ENCODE peak calls at places on chromosomes 6 and 20, in ten cellular contexts. R is tibial artery; G is heart left ventricle; H is CD4-positive, alpha-beta T cell; X is endothelial cell; Z is AG04449; F is brain microvascular endothelial cell; O is fibroblast of the aortic adventitia; U is heart right ventricle; K is fibroblast of mammary gland. N is an unnamed sample.

GRCh38 chr6:116229287-116229913 is 24.5 kb downstream of the TSPYL4 start:
- DNase-seq in H (no peak), R (peak), F (peak), G (peak), O (peak), K (peak), X (peak), Z (peak), U (peak), N (no peak)

GRCh38 chr6:7424967-7425807 is 35.6 kb downstream of the RIOK1 start:
- DNase-seq in X (no peak), U (peak), F (peak), Z (no peak), H (no peak), G (peak), R (no peak), O (peak), K (peak), N (no peak)

GRCh38 chr6:125558907-125559306 is 190.5 kb upstream of the HEY2 start:
- DNase-seq in O (no peak), U (no peak), Z (no peak), K (no peak), H (no peak), F (no peak), R (no peak), G (no peak), X (no peak), N (no peak)

GRCh38 chr20:57941572-57942381 is 232.0 kb upstream of the PMEPA1 start:
- DNase-seq in K (no peak), O (no peak), H (no peak), Z (no peak), G (no peak), X (no peak), U (no peak), R (no peak), F (no peak), N (no peak)

GRCh38 chr6:154901856-154902552 is 93.1 kb upstream of the TIAM2 start:
- DNase-seq in U (no peak), H (no peak), Z (no peak), R (no peak), F (no peak), X (no peak), G (no peak), K (no peak), O (no peak), N (no peak)

GRCh38 chr6:164097056-164097455 is 682.5 kb downstream of the QKI start:
- DNase-seq in H (no peak), R (no peak), G (no peak), U (no peak), K (no peak), O (no peak), Z (no peak), F (no peak), X (no peak), N (no peak)

GRCh38 chr20:50048420-50049166 is 64.4 kb downstream of the UBE2V1 start:
- DNase-seq in F (no peak), R (no peak), U (peak), Z (no peak), G (peak), O (no peak), K (no peak), H (no peak), X (no peak), N (peak)

GRCh38 chr20:37226889-37227288 is 34.7 kb downstream of the GHRH start:
- DNase-seq in U (peak), O (peak), G (peak), R (peak), H (no peak), X (no peak), K (peak), Z (no peak), F (no peak), N (no peak)

GRCh38 chr6:108714012-108714773 is 134.0 kb upstream of the ARMC2 start:
- DNase-seq in R (peak), O (peak), F (peak), U (no peak), X (no peak), K (peak), H (no peak), G (no peak), Z (no peak), N (no peak)

GRCh38 chr6:15342114-15342513 is 96.2 kb downstream of the JARID2 start:
- DNase-seq in R (no peak), G (no peak), Z (no peak), X (no peak), F (no peak), K (no peak), O (no peak), U (no peak), H (no peak), N (no peak)

GRCh38 chr20:55893031-55893430 is 112.3 kb downstream of the CBLN4 start:
- DNase-seq in O (no peak), F (no peak), U (no peak), R (no peak), H (no peak), Z (no peak), X (no peak), K (no peak), G (no peak), N (no peak)

GRCh38 chr6:37083243-37084138 is 78.0 kb downstream of the FGD2 start:
- DNase-seq in H (no peak), R (peak), X (no peak), K (peak), F (peak), U (peak), O (peak), Z (no peak), G (peak), N (peak)

GRCh38 chr6:157492741-157493140 is 111.8 kb downstream of the ZDHHC14 start:
- DNase-seq in O (no peak), H (no peak), U (no peak), X (no peak), Z (no peak), F (no peak), G (no peak), K (no peak), R (no peak), N (no peak)

GRCh38 chr20:61296629-61297019 is 44.6 kb downstream of the CDH4 start:
- DNase-seq in K (no peak), Z (no peak), H (no peak), R (no peak), G (no peak), U (no peak), F (no peak), X (no peak), O (no peak), N (no peak)

GRCh38 chr6:36386495-36387439 is 702 bp downstream of the ETV7 start:
- DNase-seq in H (no peak), R (peak), U (peak), X (peak), K (peak), F (peak), Z (peak), G (peak), O (peak), N (no peak)

GRCh38 chr6:82862543-82862942 is 203.1 kb downstream of the UBE3D start:
- DNase-seq in U (no peak), F (no peak), G (no peak), K (peak), H (no peak), Z (peak), R (no peak), O (peak), X (no peak), N (no peak)

GRCh38 chr6:26592649-26593048 is 4.1 kb upstream of the ABT1 start:
- DNase-seq in X (no peak), K (peak), R (no peak), H (no peak), O (no peak), F (no peak), G (no peak), Z (no peak), U (no peak), N (no peak)

GRCh38 chr20:24472426-24472825 is 3.0 kb downstream of the SYNDIG1 start:
- DNase-seq in X (no peak), G (no peak), U (no peak), O (no peak), R (no peak), H (no peak), K (no peak), F (no peak), Z (no peak), N (no peak)
- TF ChIP-seq CTCF in X (no peak), G (no peak), U (no peak), O (no peak), R (no peak), H (no peak), K (no peak), F (no peak), Z (no peak), N (no peak)

GRCh38 chr20:47418061-47418616 is 61.6 kb upstream of the ZMYND8 start:
- DNase-seq in O (no peak), F (no peak), X (no peak), R (no peak), U (no peak), K (no peak), Z (no peak), G (no peak), H (no peak), N (no peak)
- TF ChIP-seq CTCF in O (no peak), F (no peak), X (no peak), R (no peak), U (no peak), K (no peak), Z (no peak), G (no peak), H (no peak), N (no peak)

GRCh38 chr6:84227434-84228197 is at the start of gene CEP162:
- DNase-seq in X (peak), O (peak), K (peak), F (peak), H (peak), U (peak), G (peak), Z (no peak), R (peak), N (peak)
- TF ChIP-seq CTCF in X (peak), O (peak), K (peak), F (peak), H (peak), U (peak), G (peak), Z (peak), R (peak), N (peak)

DNA sequence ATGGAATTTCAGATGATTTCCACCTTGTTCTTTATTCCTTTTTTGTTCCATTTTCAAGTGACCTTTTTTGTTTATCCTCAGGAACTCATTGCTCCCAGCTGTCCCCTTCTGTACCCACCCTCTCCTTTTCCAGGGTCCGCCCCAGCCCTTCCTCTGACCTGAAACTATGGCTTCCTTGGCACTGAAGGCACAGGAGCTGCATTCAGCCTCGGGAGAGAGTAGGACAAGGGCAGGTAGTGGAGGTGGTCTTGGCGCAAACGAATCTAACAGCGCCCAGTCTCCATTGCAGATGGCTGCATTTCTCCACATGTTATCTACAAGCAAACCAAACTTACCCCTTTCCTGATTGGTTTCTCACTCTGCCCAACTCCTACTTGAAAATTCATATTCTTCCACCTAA is 8.8 kb upstream of the ULBP2 start:
- DNase-seq in K (no peak), O (no peak), G (no peak), R (no peak), U (no peak), X (no peak), Z (no peak), F (no peak), H (no peak), N (no peak)
- TF ChIP-seq CTCF in K (no peak), O (no peak), G (no peak), R (no peak), U (no peak), X (no peak), Z (no peak), F (no peak), H (no peak), N (no peak)

DNA sequence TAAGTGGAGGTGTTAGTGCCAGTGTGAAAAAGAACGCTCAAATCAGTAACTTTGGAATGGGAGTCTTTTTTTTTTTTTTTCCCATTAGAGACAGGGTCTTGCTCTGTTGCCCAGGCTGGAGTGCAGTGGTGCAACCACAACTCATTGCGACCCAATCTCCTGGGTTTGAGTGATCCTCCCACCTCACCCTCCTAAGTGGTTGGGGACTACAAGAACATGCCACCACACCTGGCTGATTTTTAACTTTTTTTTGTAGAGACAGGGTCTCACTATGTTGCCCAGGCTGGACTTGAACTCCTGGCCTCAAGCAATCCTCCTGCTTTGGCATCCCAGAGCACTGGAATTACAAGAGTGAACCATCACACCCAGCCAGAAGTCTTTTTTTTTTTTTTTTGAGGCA is 19.7 kb downstream of the LATS1 start:
- DNase-seq in H (no peak), R (no peak), G (no peak), F (no peak), X (no peak), K (no peak), U (no peak), O (no peak), Z (no peak), N (no peak)
- TF ChIP-seq CTCF in H (no peak), R (no peak), G (no peak), F (no peak), X (no peak), K (no peak), U (no peak), O (no peak), Z (no peak), N (no peak)

DNA sequence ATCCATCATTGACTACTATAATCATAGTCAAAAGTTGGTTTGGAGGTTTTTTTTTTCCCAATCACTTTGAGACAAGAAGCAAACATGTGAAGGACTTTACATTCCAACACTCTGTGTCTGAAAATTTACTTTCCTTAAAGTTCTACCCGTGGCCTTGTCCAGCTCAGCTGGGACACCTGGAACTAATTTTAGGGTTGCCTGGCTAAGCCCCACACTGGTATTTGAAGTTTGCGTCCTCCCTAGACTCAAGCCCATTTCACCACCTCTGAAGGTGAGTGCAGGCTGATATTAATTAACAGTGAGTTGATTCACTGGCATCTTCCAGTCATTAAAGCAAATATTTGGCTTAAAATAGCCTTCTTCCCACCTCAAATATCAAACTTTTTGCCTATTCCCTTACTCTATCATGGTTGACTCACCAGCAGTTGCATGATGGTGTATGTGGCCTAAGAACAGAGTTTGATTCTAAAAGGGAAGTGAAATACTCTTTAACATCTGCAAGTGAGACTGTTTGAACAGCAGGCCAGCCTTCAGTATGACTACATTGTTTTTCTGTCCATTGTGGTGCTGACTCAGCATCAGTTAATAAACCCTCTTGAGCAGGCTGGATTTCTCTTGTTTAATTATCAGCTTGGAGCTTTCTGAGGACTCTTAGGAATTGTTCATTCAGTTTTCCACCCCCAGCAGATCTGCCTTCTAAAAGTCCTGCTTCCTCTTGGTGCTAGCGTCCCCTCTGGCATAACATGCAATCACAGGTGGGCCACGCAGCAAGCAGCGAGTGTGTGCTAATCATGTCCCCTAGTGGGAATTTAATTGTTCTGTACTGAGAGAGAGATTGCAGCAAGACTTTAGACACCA is 1.8 kb upstream of the PRDM1 start:
- DNase-seq in O (peak), H (no peak), U (no peak), R (no peak), G (no peak), X (peak), K (peak), Z (no peak), F (peak), N (peak)
- TF ChIP-seq CTCF in O (peak), H (no peak), U (no peak), R (no peak), G (peak), X (peak), K (peak), Z (peak), F (peak), N (peak)